ENCODE peak calls at places on chromosomes 4 and X, in six cellular contexts. M, E, Y, A, X and F are unnamed samples.

GRCh38 chrX:41478397-41478911 is 31.3 kb downstream of the NYX start:
- DNase-seq in M (no peak), E (no peak), Y (no peak), A (no peak), X (no peak), F (no peak)

GRCh38 chr4:37644962-37645361 is 41.2 kb downstream of the RELL1 start:
- DNase-seq in M (no peak), E (no peak), Y (no peak), A (no peak), X (no peak), F (no peak)

GRCh38 chr4:186693159-186693815 is 30.4 kb downstream of the FAT1 start:
- DNase-seq in M (no peak), E (no peak), Y (no peak), A (no peak), X (no peak), F (no peak)

GRCh38 chr4:112848931-112849330 is 200.5 kb upstream of the ANK2 start:
- DNase-seq in M (no peak), E (no peak), Y (no peak), A (no peak), X (no peak), F (peak)

GRCh38 chr4:118761387-118762016 is 74.4 kb downstream of the SEC24D start:
- DNase-seq in M (no peak), E (no peak), Y (no peak), A (no peak), X (no peak), F (no peak)

GRCh38 chrX:45807572-45808425 is 607.1 kb upstream of the DIPK2B start:
- DNase-seq in M (no peak), E (no peak), Y (no peak), A (no peak), X (no peak), F (no peak)

GRCh38 chrX:44596277-44596676 is 53.6 kb upstream of the FUNDC1 start:
- DNase-seq in M (no peak), E (no peak), Y (no peak), A (no peak), X (no peak), F (no peak)

GRCh38 chr4:177293208-177294018 is 16.3 kb upstream of the NEIL3 start:
- DNase-seq in M (no peak), E (no peak), Y (no peak), A (no peak), X (no peak), F (no peak)

GRCh38 chr4:95388911-95389310 is 159.9 kb downstream of the UNC5C start:
- DNase-seq in M (no peak), E (no peak), Y (no peak), A (no peak), X (no peak), F (no peak)

GRCh38 chrX:105302246-105302645 is 81.8 kb upstream of the TEX13A start:
- DNase-seq in M (no peak), E (no peak), Y (no peak), A (no peak), X (no peak), F (no peak)

GRCh38 chrX:136768469-136769084 is 12.2 kb downstream of the ARHGEF6 start:
- DNase-seq in M (peak), E (no peak), Y (no peak), A (peak), X (no peak), F (peak)

GRCh38 chr4:133320576-133321170 is 171.6 kb downstream of the PCDH10 start:
- DNase-seq in M (no peak), E (no peak), Y (no peak), A (no peak), X (no peak), F (peak)

GRCh38 chr4:158656439-158656838 is 15.2 kb downstream of the C4orf46 start:
- DNase-seq in M (no peak), E (no peak), Y (no peak), A (no peak), X (no peak), F (no peak)

GRCh38 chr4:136036744-136037143 is 1495.5 kb downstream of the PCDH18 start:
- DNase-seq in M (no peak), E (no peak), Y (no peak), A (no peak), X (no peak), F (no peak)

GRCh38 chr4:77877167-77877566 is 14.5 kb downstream of the MRPL1 start:
- DNase-seq in M (no peak), E (no peak), Y (no peak), A (no peak), X (no peak), F (no peak)

GRCh38 chr4:54553001-54553400 is 104.8 kb upstream of the KIT start:
- DNase-seq in M (no peak), E (no peak), Y (no peak), A (no peak), X (no peak), F (no peak)

GRCh38 chr4:123505457-123506310 is 109.1 kb downstream of the SPRY1 start:
- DNase-seq in M (peak), E (no peak), Y (peak), A (peak), X (no peak), F (no peak)

GRCh38 chrX:150038977-150039599 is 100.8 kb upstream of the EOLA2 start:
- DNase-seq in M (no peak), E (no peak), Y (no peak), A (no peak), X (no peak), F (no peak)

GRCh38 chr4:6834867-6835266 is 52.3 kb downstream of the KIAA0232 start:
- DNase-seq in M (no peak), E (no peak), Y (no peak), A (no peak), X (no peak), F (no peak)

GRCh38 chrX:153900806-153901752 is 3.4 kb upstream of the AVPR2 start:
- DNase-seq in M (peak), E (peak), Y (peak), A (peak), X (peak), F (peak)

GRCh38 chr4:3013323-3013722 is 50.0 kb downstream of the GRK4 start:
- DNase-seq in M (no peak), E (no peak), Y (no peak), A (no peak), X (no peak), F (no peak)

GRCh38 chr4:141142423-141142822 is 9.2 kb upstream of the RNF150 start:
- DNase-seq in M (no peak), E (no peak), Y (no peak), A (no peak), X (no peak), F (no peak)

GRCh38 chrX:49860867-49861535 is 18.3 kb upstream of the USP27X start:
- DNase-seq in M (no peak), E (no peak), Y (no peak), A (no peak), X (no peak), F (no peak)

GRCh38 chr4:110265001-110265400 is 66.6 kb upstream of the ELOVL6 start:
- DNase-seq in M (no peak), E (no peak), Y (no peak), A (no peak), X (no peak), F (no peak)

GRCh38 chrX:118627084-118627758 is 100.2 kb upstream of the IL13RA1 start:
- DNase-seq in M (no peak), E (no peak), Y (no peak), A (no peak), X (no peak), F (no peak)

GRCh38 chr4:93842512-93843252 is 14.1 kb downstream of the ATOH1 start:
- DNase-seq in M (no peak), E (no peak), Y (no peak), A (no peak), X (no peak), F (no peak)

GRCh38 chr4:74640111-74640903 is 154.0 kb downstream of the BTC start:
- DNase-seq in M (no peak), E (no peak), Y (no peak), A (no peak), X (no peak), F (no peak)

GRCh38 chrX:88991583-88992132 is 244.6 kb downstream of the CPXCR1 start:
- DNase-seq in M (no peak), E (no peak), Y (no peak), A (no peak), X (no peak), F (no peak)

GRCh38 chr4:1792832-1793495 is at the start of gene FGFR3:
- DNase-seq in M (no peak), E (no peak), Y (no peak), A (peak), X (peak), F (no peak)

GRCh38 chrX:16930392-16930791 is 16.1 kb upstream of the REPS2 start:
- DNase-seq in M (no peak), E (no peak), Y (no peak), A (no peak), X (no peak), F (no peak)

GRCh38 chr4:189278559-189279165 is 662.0 kb upstream of the FRG1 start:
- DNase-seq in M (no peak), E (no peak), Y (no peak), A (no peak), X (no peak), F (no peak)

GRCh38 chr4:134470544-134470943 is 269.0 kb upstream of the PABPC4L start:
- DNase-seq in M (peak), E (no peak), Y (no peak), A (no peak), X (no peak), F (no peak)

GRCh38 chr4:5030152-5030668 is 11.0 kb upstream of the CYTL1 start:
- DNase-seq in M (no peak), E (no peak), Y (no peak), A (no peak), X (no peak), F (no peak)